ENCODE peak calls at places on chromosomes 3 and 15, in eight cellular contexts. E is iris pigment epithelial cell; L is uterus; X is GM12865; U is activated CD4-positive, alpha-beta T cell treated with anti-CD3 and anti-CD28 coated beads, Interleukin-2, amount 50 U/mL, for 24 hours; W is foreskin fibroblast; I is A172; C is HS-5. G is an unnamed sample.
A peak's percentile ranks its signal among the peaks of the same experiment; 100 is the strongest.

GRCh38 chr15:76979331-76979925 is 15.5 kb upstream of the PSTPIP1 start:
- DNase-seq in U (no peak), C (no peak), W (no peak), L (no peak), I (no peak), E (no peak), X (no peak), G (no peak)

GRCh38 chr15:85477730-85478129 is 97.3 kb downstream of the AKAP13 start:
- DNase-seq in X (no peak), U (no peak), E (peak; percentile 84), L (no peak), I (peak; percentile 47), C (no peak), W (peak; percentile 64), G (peak; percentile 29)

GRCh38 chr15:26648676-26649075 is 124.2 kb downstream of the GABRB3 start:
- DNase-seq in I (no peak), C (no peak), E (no peak), W (no peak), U (no peak), X (no peak), L (no peak), G (no peak)

GRCh38 chr3:192857148-192857735 is 60.4 kb downstream of the MB21D2 start:
- DNase-seq in X (no peak), E (no peak), I (no peak), U (no peak), C (no peak), W (peak; percentile 35), L (no peak), G (no peak)

GRCh38 chr15:60526127-60526616 is 47.2 kb upstream of the ICE2 start:
- DNase-seq in U (no peak), I (no peak), X (no peak), L (peak; percentile 66), W (no peak), C (no peak), E (no peak), G (no peak)

GRCh38 chr15:77784361-77785292 is 151.9 kb upstream of the LINGO1 start:
- DNase-seq in I (no peak), U (peak; percentile 7), E (peak; percentile 20), L (no peak), X (peak; percentile 18), C (no peak), W (peak; percentile 33), G (peak; percentile 60)

GRCh38 chr3:113266738-113267137 is 55.4 kb downstream of the BOC start:
- DNase-seq in X (no peak), I (no peak), E (no peak), C (no peak), L (no peak), W (no peak), U (no peak), G (no peak)

GRCh38 chr3:189975376-189975990 is 145.2 kb downstream of the P3H2 start:
- DNase-seq in W (no peak), L (no peak), I (no peak), X (no peak), U (no peak), C (no peak), E (peak; percentile 29), G (no peak)

GRCh38 chr3:195411831-195412230 is 31.0 kb downstream of the ACAP2 start:
- DNase-seq in I (peak; percentile 26), C (peak; percentile 19), L (no peak), W (peak; percentile 41), E (peak; percentile 56), X (no peak), U (no peak), G (no peak)

GRCh38 chr15:98855067-98855814 is 152.4 kb downstream of the PGPEP1L start:
- DNase-seq in L (no peak), X (no peak), U (no peak), E (no peak), C (no peak), I (no peak), W (no peak), G (peak; percentile 23)

GRCh38 chr3:65118279-65118678 is 430.5 kb upstream of the ADAMTS9 start:
- DNase-seq in W (no peak), C (no peak), E (no peak), X (no peak), I (no peak), U (no peak), L (no peak), G (no peak)

GRCh38 chr3:141659821-141660597 is 78.1 kb upstream of the RNF7 start:
- DNase-seq in X (no peak), C (no peak), W (peak; percentile 56), U (no peak), I (peak; percentile 44), E (peak; percentile 38), L (no peak), G (peak; percentile 65)

GRCh38 chr3:176766862-176767261 is 430.4 kb downstream of the TBL1XR1 start:
- DNase-seq in U (no peak), X (no peak), I (no peak), C (no peak), E (no peak), W (no peak), L (no peak), G (no peak)

GRCh38 chr15:39494462-39494861 is 86.4 kb upstream of the THBS1 start:
- DNase-seq in L (no peak), U (no peak), C (no peak), W (no peak), E (no peak), I (no peak), X (peak; percentile 53), G (no peak)

G was measured in NCI-H82.